ENCODE peak calls at places on chromosomes 2 and 18, in four cellular contexts. One of them, this sample, is unnamed.

GRCh38 chr2:101961287-101962242 is 30.2 kb upstream of the IL1R2 start:
- DNase-seq in H1: no peak
- DNase-seq in HepG2: peak
- DNase-seq in K562: no peak
- DNase-seq in this sample: no peak

GRCh38 chr2:182372661-182373060 is 54.2 kb downstream of the PDE1A start:
- DNase-seq in H1: no peak
- DNase-seq in HepG2: peak
- DNase-seq in K562: no peak
- DNase-seq in this sample: peak

GRCh38 chr2:187055463-187055862 is 206.5 kb upstream of the ZSWIM2 start:
- DNase-seq in H1: no peak
- DNase-seq in HepG2: peak
- DNase-seq in K562: peak
- DNase-seq in this sample: peak

GRCh38 chr2:238158807-238159539 is at the start of gene ERFE:
- DNase-seq in H1: peak
- DNase-seq in HepG2: no peak
- DNase-seq in K562: peak
- DNase-seq in this sample: no peak

GRCh38 chr18:74672371-74672770 is 74.7 kb downstream of the ZNF407 start:
- DNase-seq in H1: no peak
- DNase-seq in HepG2: no peak
- DNase-seq in K562: no peak
- DNase-seq in this sample: no peak

GRCh38 chr2:8090748-8091700 is 590.8 kb upstream of the ID2 start:
- DNase-seq in H1: no peak
- DNase-seq in HepG2: peak
- DNase-seq in K562: peak
- DNase-seq in this sample: no peak

GRCh38 chr2:30915485-30915884 is 108.2 kb upstream of the CAPN13 start:
- DNase-seq in H1: peak
- DNase-seq in HepG2: peak
- DNase-seq in K562: peak
- DNase-seq in this sample: no peak

GRCh38 chr18:51890762-51891161 is 449.2 kb upstream of the DCC start:
- DNase-seq in H1: no peak
- DNase-seq in HepG2: no peak
- DNase-seq in K562: no peak
- DNase-seq in this sample: no peak

GRCh38 chr2:145845207-145845894 is 1325.4 kb upstream of the ZEB2 start:
- DNase-seq in H1: no peak
- DNase-seq in HepG2: peak
- DNase-seq in K562: no peak
- DNase-seq in this sample: no peak

GRCh38 chr2:19102696-19103403 is 255.6 kb downstream of the OSR1 start:
- DNase-seq in H1: no peak
- DNase-seq in HepG2: no peak
- DNase-seq in K562: no peak
- DNase-seq in this sample: no peak

GRCh38 chr2:238441262-238442114 is 14.8 kb downstream of the ASB1 start:
- DNase-seq in H1: no peak
- DNase-seq in HepG2: peak
- DNase-seq in K562: no peak
- DNase-seq in this sample: peak

GRCh38 chr2:223043164-223043941 is 8.6 kb upstream of the KCNE4 start:
- DNase-seq in H1: no peak
- DNase-seq in HepG2: no peak
- DNase-seq in K562: peak
- DNase-seq in this sample: peak

GRCh38 chr2:109466674-109467575 is 146.8 kb downstream of the SEPTIN10 start:
- DNase-seq in H1: no peak
- DNase-seq in HepG2: no peak
- DNase-seq in K562: no peak
- DNase-seq in this sample: peak

GRCh38 chr18:39685303-39685902 is 2119.8 kb upstream of the CELF4 start:
- DNase-seq in H1: peak
- DNase-seq in HepG2: peak
- DNase-seq in K562: no peak
- DNase-seq in this sample: peak

GRCh38 chr2:69434753-69435152 is 2.5 kb downstream of the NFU1 start:
- DNase-seq in H1: no peak
- DNase-seq in HepG2: no peak
- DNase-seq in K562: peak
- DNase-seq in this sample: no peak

GRCh38 chr2:45649457-45649854 is 2.0 kb upstream of the PRKCE start:
- DNase-seq in H1: no peak
- DNase-seq in HepG2: no peak
- DNase-seq in K562: no peak
- DNase-seq in this sample: peak

GRCh38 chr2:111632661-111633060 is 251.3 kb downstream of the ANAPC1 start:
- DNase-seq in H1: no peak
- DNase-seq in HepG2: no peak
- DNase-seq in K562: no peak
- DNase-seq in this sample: no peak

GRCh38 chr2:172428841-172429173 is 1.4 kb downstream of the ITGA6 start:
- DNase-seq in H1: no peak
- DNase-seq in HepG2: peak
- DNase-seq in K562: no peak
- DNase-seq in this sample: no peak

GRCh38 chr2:205563646-205564045 is 118.7 kb upstream of the NRP2 start:
- DNase-seq in H1: peak
- DNase-seq in HepG2: no peak
- DNase-seq in K562: peak
- DNase-seq in this sample: no peak

GRCh38 chr2:236744316-236745105 is 174.9 kb downstream of the ACKR3 start:
- DNase-seq in H1: no peak
- DNase-seq in HepG2: no peak
- DNase-seq in K562: no peak
- DNase-seq in this sample: no peak

GRCh38 chr18:77118256-77119090 is 14.1 kb downstream of the MBP start:
- DNase-seq in H1: no peak
- DNase-seq in HepG2: no peak
- DNase-seq in K562: no peak
- DNase-seq in this sample: no peak

GRCh38 chr18:52242711-52243110 is 97.3 kb upstream of the DCC start:
- DNase-seq in H1: no peak
- DNase-seq in HepG2: no peak
- DNase-seq in K562: no peak
- DNase-seq in this sample: no peak

GRCh38 chr18:77482190-77482928 is 232.7 kb downstream of the GALR1 start:
- DNase-seq in H1: no peak
- DNase-seq in HepG2: no peak
- DNase-seq in K562: no peak
- DNase-seq in this sample: no peak

GRCh38 chr2:50535971-50536759 is 495.8 kb downstream of the NRXN1 start:
- DNase-seq in H1: no peak
- DNase-seq in HepG2: peak
- DNase-seq in K562: peak
- DNase-seq in this sample: no peak

GRCh38 chr2:44075536-44075935 is 79.7 kb upstream of the LRPPRC start:
- DNase-seq in H1: no peak
- DNase-seq in HepG2: peak
- DNase-seq in K562: no peak
- DNase-seq in this sample: no peak

GRCh38 chr18:75131455-75132000 is 77.4 kb downstream of the PTGR3 start:
- DNase-seq in H1: peak
- DNase-seq in HepG2: no peak
- DNase-seq in K562: no peak
- DNase-seq in this sample: no peak

GRCh38 chr2:34912084-34912483 is 1313.0 kb upstream of the FAM98A start:
- DNase-seq in H1: no peak
- DNase-seq in HepG2: no peak
- DNase-seq in K562: no peak
- DNase-seq in this sample: no peak

GRCh38 chr2:163778045-163778753 is 42.4 kb upstream of the FIGN start:
- DNase-seq in H1: no peak
- DNase-seq in HepG2: no peak
- DNase-seq in K562: no peak
- DNase-seq in this sample: peak

GRCh38 chr18:31497711-31498449 is at the start of gene DSG2:
- DNase-seq in H1: peak
- DNase-seq in HepG2: peak
- DNase-seq in K562: peak
- DNase-seq in this sample: no peak
- TF ChIP-seq JUN in H1: no peak
- TF ChIP-seq JUN in HepG2: no peak
- TF ChIP-seq JUN in K562: no peak
- TF ChIP-seq JUN in this sample: no peak

GRCh38 chr2:198630384-198630783 is 826.0 kb downstream of the PLCL1 start:
- DNase-seq in H1: no peak
- DNase-seq in HepG2: no peak
- DNase-seq in K562: no peak
- DNase-seq in this sample: no peak
- H2AFZ ChIP-seq in H1: no peak
- H2AFZ ChIP-seq in HepG2: no peak
- H2AFZ ChIP-seq in K562: no peak
- H2AFZ ChIP-seq in this sample: no peak

GRCh38 chr2:9665903-9666302 is 35.1 kb upstream of the YWHAQ start:
- DNase-seq in H1: no peak
- DNase-seq in HepG2: no peak
- DNase-seq in K562: no peak
- DNase-seq in this sample: no peak

GRCh38 chr2:9667826-9668225 is 37.0 kb upstream of the YWHAQ start:
- DNase-seq in H1: no peak
- DNase-seq in HepG2: no peak
- DNase-seq in K562: no peak
- DNase-seq in this sample: no peak

GRCh38 chr2:9668686-9669338 is 38.0 kb upstream of the YWHAQ start:
- DNase-seq in H1: no peak
- DNase-seq in HepG2: no peak
- DNase-seq in K562: no peak
- DNase-seq in this sample: no peak

GRCh38 chr2:9664365-9664764 is 33.6 kb upstream of the YWHAQ start:
- DNase-seq in H1: no peak
- DNase-seq in HepG2: no peak
- DNase-seq in K562: no peak
- DNase-seq in this sample: no peak

GRCh38 chr2:9666306-9666705 is 35.5 kb upstream of the YWHAQ start:
- DNase-seq in H1: no peak
- DNase-seq in HepG2: no peak
- DNase-seq in K562: no peak
- DNase-seq in this sample: no peak
- H3K9ac ChIP-seq in H1: no peak
- H3K9ac ChIP-seq in HepG2: no peak
- H3K9ac ChIP-seq in K562: peak
- H3K9ac ChIP-seq in this sample: no peak

DNA sequence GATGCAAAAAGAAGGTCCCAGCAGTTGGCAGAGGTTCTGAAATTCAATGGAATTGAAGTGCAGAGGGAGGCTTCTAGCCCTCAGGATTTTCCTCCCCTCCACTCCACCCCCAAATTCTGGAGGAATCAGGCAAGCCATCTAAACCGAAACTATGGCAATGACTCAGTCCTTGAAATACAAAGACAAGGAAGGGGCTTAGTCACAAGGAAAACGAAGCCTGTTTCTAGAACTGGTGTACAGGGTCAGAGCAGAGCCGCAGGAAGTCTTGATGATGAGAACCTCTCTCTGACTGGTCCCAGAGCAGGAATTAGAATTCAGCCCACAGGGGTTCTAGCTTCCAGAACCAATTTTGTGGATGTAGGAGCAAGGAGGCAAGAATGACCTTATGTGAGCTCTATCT is 111.7 kb upstream of the SCN1A start:
- DNase-seq in H1: no peak
- DNase-seq in HepG2: no peak
- DNase-seq in K562: peak
- DNase-seq in this sample: peak
- TF ChIP-seq JUN in H1: no peak
- TF ChIP-seq JUN in HepG2: no peak
- TF ChIP-seq JUN in K562: peak
- TF ChIP-seq JUN in this sample: peak

GRCh38 chr2:9738062-9738717 is 105.1 kb upstream of the TAF1B start:
- DNase-seq in H1: no peak
- DNase-seq in HepG2: no peak
- DNase-seq in K562: no peak
- DNase-seq in this sample: no peak
- H2AFZ ChIP-seq in H1: no peak
- H2AFZ ChIP-seq in HepG2: no peak
- H2AFZ ChIP-seq in K562: peak
- H2AFZ ChIP-seq in this sample: no peak

GRCh38 chr2:213188971-213189899 is 37.8 kb upstream of the IKZF2 start:
- DNase-seq in H1: peak
- DNase-seq in HepG2: peak
- DNase-seq in K562: no peak
- DNase-seq in this sample: no peak
- H3K9ac ChIP-seq in H1: peak
- H3K9ac ChIP-seq in HepG2: no peak
- H3K9ac ChIP-seq in K562: no peak
- H3K9ac ChIP-seq in this sample: no peak

DNA sequence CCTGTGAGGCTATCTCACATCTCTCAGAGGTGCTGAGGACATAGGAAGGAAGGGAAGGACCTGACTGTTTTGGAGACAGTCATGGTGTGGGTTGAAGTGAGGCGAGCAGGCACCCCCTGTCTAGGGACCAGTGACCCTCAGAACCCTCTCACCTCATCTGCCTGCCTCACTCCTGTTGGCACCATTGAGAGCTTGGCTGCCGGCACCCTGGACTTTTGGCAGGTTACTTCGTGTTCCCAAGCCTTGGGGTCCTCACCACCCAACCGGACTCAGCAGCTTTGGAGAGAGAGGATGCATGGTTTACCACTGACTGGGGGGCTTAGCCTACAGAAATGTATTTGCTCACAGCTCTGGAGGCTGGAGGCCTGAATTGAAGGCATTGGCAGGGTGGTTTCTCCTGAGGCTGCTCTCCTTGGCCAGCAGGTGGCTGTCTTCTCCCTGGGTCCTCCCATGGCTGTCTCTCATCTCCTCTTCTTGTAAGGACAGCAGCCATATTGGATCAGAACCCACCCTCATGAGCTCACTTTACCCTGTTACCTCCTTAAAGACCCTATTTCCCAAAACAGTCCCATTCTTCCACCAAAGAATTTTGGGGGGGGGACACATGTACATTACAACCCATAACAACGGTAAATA is 142.0 kb downstream of the TSN start:
- DNase-seq in H1: no peak
- DNase-seq in HepG2: peak
- DNase-seq in K562: peak
- DNase-seq in this sample: peak
- TF ChIP-seq JUN in H1: no peak
- TF ChIP-seq JUN in HepG2: no peak
- TF ChIP-seq JUN in K562: no peak
- TF ChIP-seq JUN in this sample: no peak